ENCODE peak calls at places on chromosomes 2 and 18, in four cellular contexts. T is HTR-8/SVneo; M is left ventricle myocardium superior; Y is stimulated activated CD4-positive, alpha-beta T cell treated with anti-CD3 and anti-CD28 coated beads, Interleukin-4, amount 100 ng/mL, for 24 hours. R is an unnamed sample.
A peak's percentile ranks its signal among the peaks of the same experiment; 100 is the strongest.

GRCh38 chr2:120264995-120265394 is 12.3 kb downstream of the RALB start:
- DNase-seq in T (no peak), M (no peak), Y (no peak), R (no peak)

GRCh38 chr2:219458996-219459395 is 24.4 kb downstream of the SPEG start:
- DNase-seq in T (no peak), M (no peak), Y (no peak), R (no peak)

GRCh38 chr2:228681426-228681825 is 499.9 kb upstream of the SPHKAP start:
- DNase-seq in T (no peak), M (no peak), Y (no peak), R (peak; percentile 58)

GRCh38 chr18:43077510-43078290 is 37.8 kb downstream of the RIT2 start:
- DNase-seq in T (no peak), M (no peak), Y (no peak), R (no peak)

GRCh38 chr2:9667826-9668225 is 37.0 kb upstream of the YWHAQ start:
- DNase-seq in T (no peak), M (no peak), Y (no peak), R (no peak)

GRCh38 chr2:105517814-105518705 is 119.2 kb upstream of the FHL2 start:
- DNase-seq in T (no peak), M (peak; percentile 93), Y (no peak), R (peak; percentile 81)

GRCh38 chr18:30970201-30970816 is 72.2 kb downstream of the DSC3 start:
- DNase-seq in T (no peak), M (no peak), Y (no peak), R (no peak)

GRCh38 chr2:177639262-177639914 is 246.8 kb downstream of the AGPS start:
- DNase-seq in T (no peak), M (no peak), Y (no peak), R (peak; percentile 12)

GRCh38 chr2:37324786-37325624 is at the start of gene PRKD3:
- DNase-seq in T (peak; percentile 76), M (no peak), Y (peak; percentile 51), R (no peak)

GRCh38 chr2:152453129-152453642 is 118.2 kb downstream of the FMNL2 start:
- DNase-seq in T (no peak), M (no peak), Y (no peak), R (no peak)

GRCh38 chr2:109401370-109401769 is 212.4 kb downstream of the SEPTIN10 start:
- DNase-seq in T (no peak), M (no peak), Y (no peak), R (no peak)

GRCh38 chr2:40448476-40449079 is 3.3 kb downstream of the SLC8A1 start:
- DNase-seq in T (no peak), M (no peak), Y (no peak), R (peak; percentile 43)

GRCh38 chr18:58860747-58861224 is 3.9 kb upstream of the ZNF532 start:
- DNase-seq in T (no peak), M (no peak), Y (no peak), R (no peak)

GRCh38 chr2:240133401-240133800 is 2.7 kb downstream of the COPS9 start:
- DNase-seq in T (no peak), M (peak; percentile 2), Y (no peak), R (no peak)

GRCh38 chr2:176093145-176093888 is 796 bp downstream of the HOXD13 start:
- DNase-seq in T (no peak), M (no peak), Y (no peak), R (peak; percentile 69)

GRCh38 chr2:192288290-192288689 is 93.6 kb upstream of the TMEFF2 start:
- DNase-seq in T (no peak), M (no peak), Y (no peak), R (peak; percentile 34)

GRCh38 chr2:180705122-180705521 is 275.3 kb upstream of the UBE2E3 start:
- DNase-seq in T (no peak), M (no peak), Y (no peak), R (no peak)

GRCh38 chr18:74468547-74469014 is 11.5 kb upstream of the DIPK1C start:
- DNase-seq in T (no peak), M (no peak), Y (no peak), R (no peak)

GRCh38 chr2:102850888-102851287 is 89.1 kb downstream of the TMEM182 start:
- DNase-seq in T (no peak), M (no peak), Y (no peak), R (no peak)

GRCh38 chr2:98504386-98505109 is 59.9 kb downstream of the INPP4A start:
- DNase-seq in T (no peak), M (no peak), Y (no peak), R (no peak)

GRCh38 chr2:241274127-241274526 is 41.3 kb downstream of the HDLBP start:
- DNase-seq in T (no peak), M (no peak), Y (no peak), R (no peak)

GRCh38 chr2:30796723-30797122 is 10.5 kb downstream of the CAPN13 start:
- DNase-seq in T (no peak), M (peak; percentile 53), Y (no peak), R (no peak)

GRCh38 chr18:58891753-58892152 is 27.1 kb downstream of the ZNF532 start:
- DNase-seq in T (no peak), M (no peak), Y (no peak), R (no peak)

GRCh38 chr18:44715245-44715644 is 34.6 kb downstream of the SETBP1 start:
- DNase-seq in T (peak; percentile 5), M (no peak), Y (no peak), R (peak; percentile 69)

GRCh38 chr2:23430263-23430662 is 45.3 kb downstream of the KLHL29 start:
- DNase-seq in T (peak; percentile 51), M (no peak), Y (no peak), R (peak; percentile 55)

GRCh38 chr2:236641051-236641450 is 71.4 kb downstream of the ACKR3 start:
- DNase-seq in T (no peak), M (no peak), Y (no peak), R (no peak)

GRCh38 chr18:55100817-55101457 is 141.7 kb upstream of the CCDC68 start:
- DNase-seq in T (peak; percentile 44), M (no peak), Y (no peak), R (no peak)

GRCh38 chr2:106285237-106285829 is 91.2 kb upstream of the UXS1 start:
- DNase-seq in T (no peak), M (no peak), Y (no peak), R (no peak)

GRCh38 chr2:37615808-37616673 is 55.4 kb downstream of the CDC42EP3 start:
- DNase-seq in T (no peak), M (peak; percentile 55), Y (peak; percentile 36), R (no peak)

GRCh38 chr2:82939211-82939610 is 1519.9 kb downstream of the SUCLG1 start:
- DNase-seq in T (no peak), M (no peak), Y (no peak), R (no peak)

GRCh38 chr18:61964616-61965015 is 71.8 kb upstream of the RNF152 start:
- DNase-seq in T (no peak), M (no peak), Y (no peak), R (no peak)

GRCh38 chr2:226031078-226031937 is 631.8 kb downstream of the NYAP2 start:
- DNase-seq in T (peak; percentile 71), M (peak; percentile 73), Y (peak; percentile 61), R (peak; percentile 90)

GRCh38 chr2:65437392-65438135 is 5.2 kb upstream of the SPRED2 start:
- DNase-seq in T (no peak), M (no peak), Y (no peak), R (no peak)

GRCh38 chr18:74682141-74682997 is 84.7 kb downstream of the ZNF407 start:
- DNase-seq in T (no peak), M (no peak), Y (no peak), R (no peak)

GRCh38 chr2:199459286-199460100 is 1.8 kb upstream of the SATB2 start:
- DNase-seq in T (no peak), M (peak; percentile 93), Y (peak; percentile 75), R (peak; percentile 90)

GRCh38 chr2:224401641-224402342 is at the start of gene FAM124B:
- DNase-seq in T (no peak), M (peak; percentile 71), Y (peak; percentile 26), R (peak; percentile 81)